ENCODE peak calls at places on chromosomes 4 and X, in nine cellular contexts. G is GM10248, S is GM12865, L is mesothelial cell of epicardium, M is left ventricle myocardium inferior, P is lower leg skin, C is neural crest cell, K is dorsolateral prefrontal cortex, B is fibroblast of the aortic adventitia. A is an unnamed sample.

GRCh38 chr4:17647927-17648326 is 33.5 kb downstream of the MED28 start:
- DNase-seq in L (no peak), K (no peak), P (no peak), B (no peak), C (no peak), G (no peak), S (no peak), M (no peak), A (no peak)

GRCh38 chr4:3205995-3206394 is 43.0 kb upstream of the MSANTD1 start:
- DNase-seq in S (no peak), P (no peak), C (no peak), M (no peak), L (no peak), G (no peak), K (no peak), B (no peak), A (no peak)

GRCh38 chr4:77465271-77465670 is 140.3 kb upstream of the CXCL13 start:
- DNase-seq in K (no peak), G (peak; percentile 19), P (no peak), B (peak; percentile 18), M (no peak), C (no peak), S (no peak), L (no peak), A (no peak)

GRCh38 chr4:12707381-12708175 is 776.6 kb downstream of the RAB28 start:
- DNase-seq in B (no peak), P (no peak), M (no peak), S (no peak), L (no peak), K (no peak), C (no peak), G (no peak), A (no peak)

GRCh38 chrX:49160908-49161307 is 1.6 kb upstream of the MAGIX start:
- DNase-seq in K (no peak), L (no peak), M (no peak), C (no peak), G (no peak), S (no peak), P (no peak), B (no peak), A (no peak)

GRCh38 chr4:57051524-57051923 is 58.7 kb downstream of the IGFBP7 start:
- DNase-seq in K (no peak), C (no peak), B (no peak), L (no peak), G (no peak), S (no peak), M (no peak), P (no peak), A (no peak)

GRCh38 chr4:183098080-183098722 is 856 bp upstream of the WWC2 start:
- DNase-seq in C (peak; percentile 20), M (peak; percentile 65), L (no peak), B (peak; percentile 40), G (peak; percentile 27), P (peak; percentile 20), K (no peak), S (peak; percentile 9), A (no peak)

GRCh38 chr4:140150886-140151699 is 2.9 kb downstream of the MAML3 start:
- DNase-seq in K (peak; percentile 54), B (peak; percentile 92), S (peak; percentile 35), C (peak; percentile 75), P (peak; percentile 87), G (peak; percentile 51), M (peak; percentile 89), L (peak; percentile 87), A (peak; percentile 92)

GRCh38 chrX:41086627-41086932 is 1.3 kb downstream of the USP9X start:
- DNase-seq in L (no peak), G (no peak), K (no peak), S (no peak), P (no peak), M (no peak), B (no peak), C (no peak), A (no peak)

GRCh38 chr4:103996637-103997036 is 276.9 kb upstream of the TACR3 start:
- DNase-seq in S (peak; percentile 32), M (no peak), G (no peak), B (peak; percentile 12), C (peak; percentile 23), P (peak; percentile 43), L (no peak), K (no peak), A (no peak)

GRCh38 chrX:41491267-41492004 is 44.3 kb downstream of the NYX start:
- DNase-seq in L (no peak), M (no peak), B (peak; percentile 84), K (no peak), S (no peak), C (no peak), G (no peak), P (no peak), A (peak; percentile 56)

DNA sequence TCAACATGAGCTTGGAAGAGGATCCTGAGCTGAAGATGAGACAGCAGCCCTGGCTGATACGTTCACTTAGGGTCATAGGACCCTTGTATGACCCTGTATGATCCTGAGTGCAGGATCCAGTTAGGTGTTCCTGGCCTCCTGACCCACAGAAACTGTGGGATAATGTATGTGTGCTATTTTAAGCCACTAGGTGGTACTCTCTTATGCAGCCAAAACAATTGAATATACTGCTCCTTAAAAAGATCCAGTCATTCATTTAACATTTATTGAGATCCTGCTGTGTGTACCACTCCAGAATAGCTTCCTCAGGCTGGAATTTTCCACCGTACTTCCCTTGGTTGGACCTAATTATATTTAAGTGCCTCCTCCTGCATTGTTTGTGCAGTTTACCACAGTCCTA is 167.1 kb downstream of the AMELX start:
- DNase-seq in B (no peak), L (no peak), C (no peak), M (no peak), P (no peak), K (no peak), G (no peak), S (no peak), A (no peak)
- TF ChIP-seq CTCF in B (no peak), L (no peak), C (no peak), M (no peak), P (no peak), K (no peak), G (no peak), S (no peak), A (no peak)

DNA sequence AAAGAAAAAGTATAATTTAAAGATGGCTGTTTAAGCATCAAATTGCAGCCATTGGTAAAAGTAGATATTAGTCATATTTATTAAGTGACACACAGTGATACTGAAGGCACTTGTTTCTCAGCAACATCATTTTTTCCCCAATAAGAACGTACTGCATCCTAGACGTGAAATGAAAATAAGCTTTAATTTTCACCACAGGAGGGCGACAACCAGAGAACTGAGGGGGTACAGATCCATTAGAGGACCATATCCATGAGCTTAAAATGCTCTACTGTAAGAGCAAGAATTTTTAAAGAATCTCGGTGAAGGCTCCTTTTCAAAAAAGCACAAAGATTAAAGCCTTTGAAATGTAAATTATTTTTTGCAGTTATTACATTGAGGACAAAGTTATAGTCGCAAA is 33.4 kb downstream of the FRG1 start:
- DNase-seq in K (no peak), M (no peak), L (no peak), C (no peak), G (no peak), P (no peak), B (peak; percentile 0), S (no peak), A (no peak)
- TF ChIP-seq CTCF in K (no peak), M (no peak), L (no peak), C (peak; percentile 21), G (peak; percentile 3), P (no peak), B (no peak), S (peak; percentile 11), A (peak; percentile 3)

GRCh38 chr4:185592845-185593488 is 57.7 kb upstream of the PDLIM3 start:
- DNase-seq in L (no peak), G (no peak), S (peak; percentile 46), P (no peak), M (no peak), K (no peak), B (peak; percentile 35), C (no peak), A (no peak)
- TF ChIP-seq CTCF in L (no peak), G (peak; percentile 5), S (peak; percentile 15), P (no peak), M (no peak), K (no peak), B (no peak), C (no peak), A (no peak)

DNA sequence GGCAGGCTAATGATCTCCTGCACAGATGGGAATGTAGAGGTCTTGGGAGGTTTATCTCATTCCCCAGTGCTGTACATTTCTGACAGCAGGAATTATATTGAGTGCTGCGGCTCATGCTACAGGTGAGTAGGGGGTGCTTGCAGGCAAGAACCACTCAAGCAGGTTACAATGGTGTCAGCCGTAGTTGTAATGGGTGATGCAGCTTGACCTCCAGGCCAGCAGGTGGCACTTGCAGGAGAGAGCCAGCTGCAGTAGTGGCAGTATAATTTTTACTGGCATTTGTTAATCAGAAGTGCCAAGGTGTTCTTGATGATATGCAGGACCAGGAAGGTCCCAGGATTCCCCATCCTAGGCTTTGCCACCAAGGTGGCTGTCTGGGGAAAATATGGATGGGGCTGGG is 759.6 kb upstream of the NDST4 start:
- DNase-seq in B (no peak), M (no peak), P (no peak), G (no peak), K (no peak), S (peak; percentile 4), L (no peak), C (no peak), A (no peak)
- TF ChIP-seq CTCF in B (no peak), M (no peak), P (no peak), G (peak; percentile 17), K (no peak), S (peak; percentile 4), L (no peak), C (no peak), A (no peak)

DNA sequence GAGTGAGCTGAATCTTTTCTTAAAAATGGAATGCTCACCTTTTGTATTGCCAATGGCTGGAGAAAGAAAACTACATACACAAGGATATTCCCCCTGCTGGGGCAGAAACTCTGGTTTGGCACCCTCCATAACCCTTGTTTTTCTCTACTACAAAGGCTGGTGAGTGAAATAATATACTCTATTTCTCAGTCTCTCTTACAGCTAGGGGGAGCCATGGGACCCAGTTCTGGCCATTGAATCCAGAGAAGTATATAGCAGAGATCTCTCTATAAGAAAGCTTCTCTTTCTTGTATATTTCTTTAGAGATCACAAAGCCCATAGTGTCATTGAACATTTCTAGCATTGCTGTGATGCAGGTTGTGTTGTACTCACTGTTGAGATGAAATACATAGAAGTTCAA is 49.8 kb downstream of the SMPX start:
- DNase-seq in S (peak; percentile 5), M (no peak), G (no peak), C (no peak), B (peak; percentile 25), P (no peak), L (no peak), K (no peak), A (no peak)
- TF ChIP-seq CTCF in S (peak; percentile 14), M (no peak), G (no peak), C (no peak), B (peak; percentile 37), P (no peak), L (no peak), K (no peak), A (peak; percentile 16)

GRCh38 chr4:47383829-47384427 is 79.6 kb downstream of the COMMD8 start:
- DNase-seq in G (peak; percentile 22), L (no peak), P (no peak), C (no peak), K (no peak), M (no peak), B (peak; percentile 69), S (peak; percentile 23), A (no peak)
- TF ChIP-seq CTCF in G (peak; percentile 51), L (peak; percentile 75), P (no peak), C (peak; percentile 82), K (peak; percentile 85), M (peak; percentile 60), B (peak; percentile 50), S (peak; percentile 37), A (peak; percentile 47)

A was measured in AG09319.